ENCODE peak calls at places on chromosome 3, in ten cellular contexts. Q is ascending aorta; G is breast epithelium; Z is brain microvascular endothelial cell; D is transverse colon; F is IMR-90; P is naive thymus-derived CD4-positive, alpha-beta T cell; K is tibial artery; H is CD4-positive, alpha-beta memory T cell; V is effector memory CD4-positive, alpha-beta T cell. R is an unnamed sample.

GRCh38 chr3:183108470-183108869 is 9.2 kb upstream of the MCCC1 start:
- DNase-seq in Q (no peak), G (no peak), Z (no peak), D (no peak), F (no peak), P (no peak), K (no peak), H (no peak), V (no peak), R (no peak)

GRCh38 chr3:1196997-1197396 is 104.2 kb downstream of the CNTN6 start:
- DNase-seq in Q (no peak), G (no peak), Z (no peak), D (no peak), F (no peak), P (no peak), K (no peak), H (no peak), V (no peak), R (no peak)

GRCh38 chr3:118736107-118736506 is 298.5 kb downstream of the IGSF11 start:
- DNase-seq in Q (no peak), G (no peak), Z (no peak), D (no peak), F (no peak), P (no peak), K (no peak), H (no peak), V (no peak), R (no peak)

GRCh38 chr3:21573291-21573690 is 177.7 kb downstream of the ZNF385D start:
- DNase-seq in Q (no peak), G (no peak), Z (no peak), D (no peak), F (peak; percentile 1), P (no peak), K (no peak), H (no peak), V (no peak), R (no peak)

GRCh38 chr3:43181202-43181910 is 75.5 kb upstream of the POMGNT2 start:
- DNase-seq in Q (no peak), G (no peak), Z (no peak), D (peak; percentile 47), F (no peak), P (peak; percentile 38), K (no peak), H (peak; percentile 62), V (peak; percentile 41), R (no peak)

GRCh38 chr3:109985942-109986555 is 648.7 kb upstream of the DPPA4 start:
- DNase-seq in Q (no peak), G (no peak), Z (no peak), D (no peak), F (peak; percentile 7), P (no peak), K (no peak), H (no peak), V (no peak), R (no peak)

GRCh38 chr3:122005033-122005565 is 16.9 kb downstream of the ILDR1 start:
- DNase-seq in Q (no peak), G (no peak), Z (no peak), D (peak; percentile 26), F (no peak), P (no peak), K (no peak), H (no peak), V (no peak), R (no peak)

GRCh38 chr3:124097362-124098120 is 105.6 kb upstream of the ROPN1 start:
- DNase-seq in Q (no peak), G (no peak), Z (no peak), D (no peak), F (no peak), P (no peak), K (no peak), H (no peak), V (no peak), R (no peak)

GRCh38 chr3:177615015-177615414 is 417.7 kb upstream of the TBL1XR1 start:
- DNase-seq in Q (no peak), G (peak; percentile 60), Z (peak; percentile 96), D (peak; percentile 54), F (peak; percentile 97), P (no peak), K (peak; percentile 74), H (no peak), V (no peak), R (peak; percentile 95)

GRCh38 chr3:166085164-166085830 is 248.1 kb upstream of the BCHE start:
- DNase-seq in Q (no peak), G (no peak), Z (no peak), D (no peak), F (no peak), P (no peak), K (no peak), H (no peak), V (no peak), R (no peak)

GRCh38 chr3:132721479-132722164 is 587 bp downstream of the NPHP3 start:
- DNase-seq in Q (peak; percentile 35), G (peak; percentile 71), Z (peak; percentile 76), D (peak; percentile 65), F (peak; percentile 67), P (no peak), K (peak; percentile 74), H (no peak), V (no peak), R (no peak)

GRCh38 chr3:146598486-146598885 is 6.7 kb downstream of the PLSCR5 start:
- DNase-seq in Q (no peak), G (no peak), Z (no peak), D (no peak), F (no peak), P (no peak), K (no peak), H (no peak), V (no peak), R (no peak)

GRCh38 chr3:14689247-14689980 is 14.5 kb downstream of the C3orf20 start:
- DNase-seq in Q (no peak), G (no peak), Z (no peak), D (no peak), F (no peak), P (no peak), K (no peak), H (no peak), V (no peak), R (no peak)
- H3K4me3 ChIP-seq in Q (no peak overlapping the region), G (no peak overlapping the region), Z (no peak overlapping the region), D (no peak overlapping the region), F (no peak overlapping the region), P (no peak overlapping the region), K (no peak overlapping the region), H (no peak overlapping the region), V (no peak overlapping the region), R (no peak overlapping the region)

GRCh38 chr3:99714575-99714974 is 76.2 kb downstream of the COL8A1 start:
- DNase-seq in Q (no peak), G (no peak), Z (no peak), D (no peak), F (no peak), P (no peak), K (no peak), H (no peak), V (no peak), R (no peak)

GRCh38 chr3:99712291-99712954 is 74.0 kb downstream of the COL8A1 start:
- DNase-seq in Q (no peak), G (no peak), Z (no peak), D (no peak), F (no peak), P (no peak), K (no peak), H (no peak), V (no peak), R (no peak)

GRCh38 chr3:99713440-99713839 is 75.0 kb downstream of the COL8A1 start:
- DNase-seq in Q (no peak), G (no peak), Z (no peak), D (no peak), F (no peak), P (no peak), K (no peak), H (no peak), V (no peak), R (no peak)

GRCh38 chr3:99716463-99716995 is 78.1 kb downstream of the COL8A1 start:
- DNase-seq in Q (no peak), G (no peak), Z (peak; percentile 42), D (no peak), F (no peak), P (no peak), K (no peak), H (no peak), V (no peak), R (no peak)

DNA sequence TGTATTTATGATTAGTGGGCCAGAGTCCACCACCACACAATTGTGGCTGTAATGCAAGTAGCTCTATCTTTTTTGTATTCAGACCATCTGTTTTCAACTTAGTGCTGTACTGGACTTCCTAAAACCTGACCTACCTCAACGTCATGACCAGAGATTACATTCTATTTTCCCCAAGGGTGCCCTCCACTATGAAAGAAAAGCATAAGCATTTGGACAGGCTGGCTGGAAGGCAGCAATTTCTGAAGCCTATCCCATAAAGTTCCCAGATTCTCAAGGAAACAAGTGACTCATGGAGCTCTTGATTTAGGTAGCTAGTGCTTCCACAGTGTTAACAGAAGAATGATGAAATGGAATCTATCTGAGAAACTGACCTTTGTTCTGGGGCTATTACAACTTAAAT is 75.8 kb downstream of the COL8A1 start:
- DNase-seq in Q (no peak), G (no peak), Z (peak; percentile 63), D (no peak), F (peak; percentile 73), P (no peak), K (no peak), H (no peak), V (no peak), R (no peak)
- H3K27me3 ChIP-seq in Q (no peaks in the 10 kb centered on the region), G (no peaks in the 10 kb centered on the region), Z (no peaks in the 10 kb centered on the region), D (no peaks in the 10 kb centered on the region), F (no peaks in the 10 kb centered on the region), P (no peaks in the 10 kb centered on the region), K (no peaks in the 10 kb centered on the region), H (no peaks in the 10 kb centered on the region), V (no peaks in the 10 kb centered on the region), R (no peaks in the 10 kb centered on the region)

DNA sequence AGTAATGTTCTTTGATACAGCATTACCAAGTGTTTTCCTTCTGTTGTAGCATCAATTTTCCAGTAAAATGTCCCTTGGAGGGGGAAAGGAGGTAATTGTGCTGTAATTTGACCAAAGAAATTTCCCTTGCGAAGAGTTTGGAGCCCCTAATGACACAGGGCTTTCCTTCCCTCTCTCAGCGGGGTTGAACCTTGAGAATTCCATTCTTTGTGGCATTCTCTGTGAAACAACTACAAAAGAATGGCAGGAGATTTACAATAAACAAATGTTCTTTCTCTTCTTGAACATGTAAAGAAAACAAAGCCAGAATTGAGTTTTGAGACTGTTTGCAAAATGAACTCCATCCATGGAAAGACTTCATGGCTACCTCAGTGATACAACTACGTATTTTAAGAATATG is 53.4 kb downstream of the SIDT1 start:
- DNase-seq in Q (no peak), G (no peak), Z (no peak), D (no peak), F (no peak), P (no peak), K (no peak), H (no peak), V (no peak), R (no peak)
- H3K4me3 ChIP-seq in Q (no peak overlapping the region), G (no peak overlapping the region), Z (no peak overlapping the region), D (no peak overlapping the region), F (no peak overlapping the region), P (no peak overlapping the region), K (no peak overlapping the region), H (no peak overlapping the region), V (no peak overlapping the region), R (no peak overlapping the region)

GRCh38 chr3:149635396-149635795 is 22.4 kb downstream of the WWTR1 start:
- DNase-seq in Q (no peak), G (no peak), Z (no peak), D (no peak), F (no peak), P (no peak), K (no peak), H (no peak), V (no peak), R (no peak)
- H3K27me3 ChIP-seq in Q (no peaks in the 10 kb centered on the region), G (no peaks in the 10 kb centered on the region), Z (no peaks in the 10 kb centered on the region), D (peaks cover 91% of the 10 kb centered on the region), F (no peaks in the 10 kb centered on the region), P (no peaks in the 10 kb centered on the region), K (no peaks in the 10 kb centered on the region), H (no peaks in the 10 kb centered on the region), V (no peaks in the 10 kb centered on the region), R (no peaks in the 10 kb centered on the region)

R was measured in AG04450.